ENCODE peak calls at places on chromosome 13, in seven cellular contexts. One of them, this sample, is unnamed.

GRCh38 chr13:52006491-52007245 is 4.6 kb downstream of the ATP7B start:
- DNase-seq in HFF-Myc: no peak
- DNase-seq in AG04449: no peak
- DNase-seq in body of pancreas: no peak
- DNase-seq in fibroblast of pulmonary artery: no peak
- DNase-seq in fibroblast of mammary gland: no peak
- DNase-seq in upper lobe of right lung: no peak
- DNase-seq in this sample: no peak

GRCh38 chr13:69040898-69041297 is 1066.7 kb upstream of the ATXN8OS start:
- DNase-seq in HFF-Myc: no peak
- DNase-seq in AG04449: no peak
- DNase-seq in body of pancreas: no peak
- DNase-seq in fibroblast of pulmonary artery: no peak
- DNase-seq in fibroblast of mammary gland: no peak
- DNase-seq in upper lobe of right lung: no peak
- DNase-seq in this sample: no peak

GRCh38 chr13:91056746-91057145 is 290.7 kb upstream of the MIR17HG start:
- DNase-seq in HFF-Myc: no peak
- DNase-seq in AG04449: no peak
- DNase-seq in body of pancreas: no peak
- DNase-seq in fibroblast of pulmonary artery: no peak
- DNase-seq in fibroblast of mammary gland: no peak
- DNase-seq in upper lobe of right lung: no peak
- DNase-seq in this sample: no peak

GRCh38 chr13:21686761-21687391 is 16.0 kb downstream of the FGF9 start:
- DNase-seq in HFF-Myc: no peak
- DNase-seq in AG04449: no peak
- DNase-seq in body of pancreas: no peak
- DNase-seq in fibroblast of pulmonary artery: no peak
- DNase-seq in fibroblast of mammary gland: no peak
- DNase-seq in upper lobe of right lung: no peak
- DNase-seq in this sample: no peak

GRCh38 chr13:26663801-26664200 is 96.8 kb downstream of the GPR12 start:
- DNase-seq in HFF-Myc: no peak
- DNase-seq in AG04449: no peak
- DNase-seq in body of pancreas: no peak
- DNase-seq in fibroblast of pulmonary artery: no peak
- DNase-seq in fibroblast of mammary gland: no peak
- DNase-seq in upper lobe of right lung: no peak
- DNase-seq in this sample: no peak

GRCh38 chr13:96772426-96772825 is 221.8 kb downstream of the OXGR1 start:
- DNase-seq in HFF-Myc: no peak
- DNase-seq in AG04449: no peak
- DNase-seq in body of pancreas: no peak
- DNase-seq in fibroblast of pulmonary artery: no peak
- DNase-seq in fibroblast of mammary gland: no peak
- DNase-seq in upper lobe of right lung: no peak
- DNase-seq in this sample: no peak

GRCh38 chr13:59247166-59247565 is 916.6 kb downstream of the DIAPH3 start:
- DNase-seq in HFF-Myc: no peak
- DNase-seq in AG04449: no peak
- DNase-seq in body of pancreas: peak
- DNase-seq in fibroblast of pulmonary artery: no peak
- DNase-seq in fibroblast of mammary gland: no peak
- DNase-seq in upper lobe of right lung: peak
- DNase-seq in this sample: no peak

GRCh38 chr13:66660013-66660804 is 569.9 kb downstream of the PCDH9 start:
- DNase-seq in HFF-Myc: no peak
- DNase-seq in AG04449: no peak
- DNase-seq in body of pancreas: no peak
- DNase-seq in fibroblast of pulmonary artery: peak
- DNase-seq in fibroblast of mammary gland: peak
- DNase-seq in upper lobe of right lung: no peak
- DNase-seq in this sample: no peak

GRCh38 chr13:43572601-43573360 is 214.0 kb downstream of the ENOX1 start:
- DNase-seq in HFF-Myc: no peak
- DNase-seq in AG04449: peak
- DNase-seq in body of pancreas: no peak
- DNase-seq in fibroblast of pulmonary artery: peak
- DNase-seq in fibroblast of mammary gland: peak
- DNase-seq in upper lobe of right lung: no peak
- DNase-seq in this sample: no peak

GRCh38 chr13:79398915-79399314 is 7.1 kb downstream of the RBM26 start:
- DNase-seq in HFF-Myc: no peak
- DNase-seq in AG04449: no peak
- DNase-seq in body of pancreas: no peak
- DNase-seq in fibroblast of pulmonary artery: no peak
- DNase-seq in fibroblast of mammary gland: peak
- DNase-seq in upper lobe of right lung: no peak
- DNase-seq in this sample: no peak

GRCh38 chr13:53260594-53260993 is 232.0 kb downstream of the OLFM4 start:
- DNase-seq in HFF-Myc: no peak
- DNase-seq in AG04449: no peak
- DNase-seq in body of pancreas: no peak
- DNase-seq in fibroblast of pulmonary artery: no peak
- DNase-seq in fibroblast of mammary gland: no peak
- DNase-seq in upper lobe of right lung: no peak
- DNase-seq in this sample: no peak

GRCh38 chr13:107644136-107644535 is 571.2 kb downstream of the LIG4 start:
- DNase-seq in HFF-Myc: no peak
- DNase-seq in AG04449: no peak
- DNase-seq in body of pancreas: no peak
- DNase-seq in fibroblast of pulmonary artery: no peak
- DNase-seq in fibroblast of mammary gland: no peak
- DNase-seq in upper lobe of right lung: no peak
- DNase-seq in this sample: no peak

GRCh38 chr13:51638497-51638871 is 54.2 kb downstream of the WDFY2 start:
- DNase-seq in HFF-Myc: no peak
- DNase-seq in AG04449: no peak
- DNase-seq in body of pancreas: no peak
- DNase-seq in fibroblast of pulmonary artery: no peak
- DNase-seq in fibroblast of mammary gland: peak
- DNase-seq in upper lobe of right lung: no peak
- DNase-seq in this sample: no peak

GRCh38 chr13:40116008-40116407 is 460.5 kb downstream of the COG6 start:
- DNase-seq in HFF-Myc: no peak
- DNase-seq in AG04449: no peak
- DNase-seq in body of pancreas: peak
- DNase-seq in fibroblast of pulmonary artery: peak
- DNase-seq in fibroblast of mammary gland: peak
- DNase-seq in upper lobe of right lung: no peak
- DNase-seq in this sample: no peak

GRCh38 chr13:52838433-52839107 is 9.9 kb downstream of the PCDH8 start:
- DNase-seq in HFF-Myc: no peak
- DNase-seq in AG04449: no peak
- DNase-seq in body of pancreas: no peak
- DNase-seq in fibroblast of pulmonary artery: no peak
- DNase-seq in fibroblast of mammary gland: no peak
- DNase-seq in upper lobe of right lung: no peak
- DNase-seq in this sample: no peak

GRCh38 chr13:45162821-45163220 is 38.0 kb downstream of the KCTD4 start:
- DNase-seq in HFF-Myc: peak
- DNase-seq in AG04449: peak
- DNase-seq in body of pancreas: no peak
- DNase-seq in fibroblast of pulmonary artery: peak
- DNase-seq in fibroblast of mammary gland: peak
- DNase-seq in upper lobe of right lung: no peak
- DNase-seq in this sample: no peak

GRCh38 chr13:47661076-47661475 is 340.0 kb downstream of the SUCLA2 start:
- DNase-seq in HFF-Myc: peak
- DNase-seq in AG04449: peak
- DNase-seq in body of pancreas: no peak
- DNase-seq in fibroblast of pulmonary artery: peak
- DNase-seq in fibroblast of mammary gland: peak
- DNase-seq in upper lobe of right lung: no peak
- DNase-seq in this sample: no peak

GRCh38 chr13:79237981-79238380 is 168.1 kb downstream of the RBM26 start:
- DNase-seq in HFF-Myc: no peak
- DNase-seq in AG04449: no peak
- DNase-seq in body of pancreas: no peak
- DNase-seq in fibroblast of pulmonary artery: peak
- DNase-seq in fibroblast of mammary gland: peak
- DNase-seq in upper lobe of right lung: no peak
- DNase-seq in this sample: no peak

GRCh38 chr13:73417012-73417615 is 358.3 kb downstream of the KLF5 start:
- DNase-seq in HFF-Myc: no peak
- DNase-seq in AG04449: no peak
- DNase-seq in body of pancreas: peak
- DNase-seq in fibroblast of pulmonary artery: no peak
- DNase-seq in fibroblast of mammary gland: peak
- DNase-seq in upper lobe of right lung: no peak
- DNase-seq in this sample: no peak
- TF ChIP-seq CTCF in HFF-Myc: peak
- TF ChIP-seq CTCF in AG04449: peak
- TF ChIP-seq CTCF in body of pancreas: peak
- TF ChIP-seq CTCF in fibroblast of pulmonary artery: peak
- TF ChIP-seq CTCF in fibroblast of mammary gland: peak
- TF ChIP-seq CTCF in upper lobe of right lung: peak
- TF ChIP-seq CTCF in this sample: no peak

GRCh38 chr13:110683203-110683883 is 22.6 kb downstream of the CARS2 start:
- DNase-seq in HFF-Myc: no peak
- DNase-seq in AG04449: no peak
- DNase-seq in body of pancreas: peak
- DNase-seq in fibroblast of pulmonary artery: peak
- DNase-seq in fibroblast of mammary gland: peak
- DNase-seq in upper lobe of right lung: no peak
- DNase-seq in this sample: no peak
- TF ChIP-seq CTCF in HFF-Myc: peak
- TF ChIP-seq CTCF in AG04449: peak
- TF ChIP-seq CTCF in body of pancreas: peak
- TF ChIP-seq CTCF in fibroblast of pulmonary artery: peak
- TF ChIP-seq CTCF in fibroblast of mammary gland: peak
- TF ChIP-seq CTCF in upper lobe of right lung: peak
- TF ChIP-seq CTCF in this sample: no peak

GRCh38 chr13:95706356-95706755 is 29.4 kb downstream of the DNAJC3 start:
- DNase-seq in HFF-Myc: no peak
- DNase-seq in AG04449: no peak
- DNase-seq in body of pancreas: no peak
- DNase-seq in fibroblast of pulmonary artery: no peak
- DNase-seq in fibroblast of mammary gland: no peak
- DNase-seq in upper lobe of right lung: no peak
- DNase-seq in this sample: no peak

GRCh38 chr13:95707442-95708389 is 30.8 kb downstream of the DNAJC3 start:
- DNase-seq in HFF-Myc: no peak
- DNase-seq in AG04449: no peak
- DNase-seq in body of pancreas: no peak
- DNase-seq in fibroblast of pulmonary artery: no peak
- DNase-seq in fibroblast of mammary gland: no peak
- DNase-seq in upper lobe of right lung: no peak
- DNase-seq in this sample: no peak

GRCh38 chr13:95708390-95708774 is 31.4 kb downstream of the DNAJC3 start:
- DNase-seq in HFF-Myc: no peak
- DNase-seq in AG04449: no peak
- DNase-seq in body of pancreas: no peak
- DNase-seq in fibroblast of pulmonary artery: no peak
- DNase-seq in fibroblast of mammary gland: no peak
- DNase-seq in upper lobe of right lung: no peak
- DNase-seq in this sample: no peak

GRCh38 chr13:95707035-95707434 is 30.1 kb downstream of the DNAJC3 start:
- DNase-seq in HFF-Myc: no peak
- DNase-seq in AG04449: no peak
- DNase-seq in body of pancreas: no peak
- DNase-seq in fibroblast of pulmonary artery: no peak
- DNase-seq in fibroblast of mammary gland: no peak
- DNase-seq in upper lobe of right lung: no peak
- DNase-seq in this sample: no peak

DNA sequence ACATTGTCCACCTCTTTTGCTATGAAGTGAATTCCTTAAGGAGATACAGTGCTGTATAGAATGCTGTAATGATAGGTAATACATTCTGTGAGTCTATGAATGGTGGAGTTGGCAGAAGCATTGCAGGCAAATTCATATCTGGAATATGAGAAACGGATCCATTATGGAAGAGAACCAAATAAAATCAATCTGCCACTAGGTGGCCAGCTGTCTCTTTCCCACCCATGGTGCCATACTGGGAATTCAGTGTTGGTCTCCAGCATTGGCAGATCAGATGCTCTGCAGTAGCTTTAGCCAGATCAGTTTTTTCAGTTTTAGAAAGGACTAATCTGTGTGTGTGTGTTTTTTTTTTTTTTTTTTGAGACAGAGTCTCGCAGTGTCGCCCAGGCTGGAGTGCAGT is 27.6 kb downstream of the DNAJC3 start:
- DNase-seq in HFF-Myc: no peak
- DNase-seq in AG04449: no peak
- DNase-seq in body of pancreas: peak
- DNase-seq in fibroblast of pulmonary artery: no peak
- DNase-seq in fibroblast of mammary gland: peak
- DNase-seq in upper lobe of right lung: no peak
- DNase-seq in this sample: no peak
- TF ChIP-seq CTCF in HFF-Myc: peak
- TF ChIP-seq CTCF in AG04449: no peak
- TF ChIP-seq CTCF in body of pancreas: peak
- TF ChIP-seq CTCF in fibroblast of pulmonary artery: peak
- TF ChIP-seq CTCF in fibroblast of mammary gland: peak
- TF ChIP-seq CTCF in upper lobe of right lung: no peak
- TF ChIP-seq CTCF in this sample: no peak

GRCh38 chr13:99606322-99607089 is 105.2 kb downstream of the TM9SF2 start:
- DNase-seq in HFF-Myc: no peak
- DNase-seq in AG04449: no peak
- DNase-seq in body of pancreas: peak
- DNase-seq in fibroblast of pulmonary artery: peak
- DNase-seq in fibroblast of mammary gland: peak
- DNase-seq in upper lobe of right lung: peak
- DNase-seq in this sample: peak

GRCh38 chr13:99608345-99608744 is 107.1 kb downstream of the TM9SF2 start:
- DNase-seq in HFF-Myc: no peak
- DNase-seq in AG04449: no peak
- DNase-seq in body of pancreas: no peak
- DNase-seq in fibroblast of pulmonary artery: no peak
- DNase-seq in fibroblast of mammary gland: no peak
- DNase-seq in upper lobe of right lung: no peak
- DNase-seq in this sample: no peak

GRCh38 chr13:99614465-99614885 is 113.2 kb downstream of the TM9SF2 start:
- DNase-seq in HFF-Myc: no peak
- DNase-seq in AG04449: no peak
- DNase-seq in body of pancreas: peak
- DNase-seq in fibroblast of pulmonary artery: peak
- DNase-seq in fibroblast of mammary gland: no peak
- DNase-seq in upper lobe of right lung: no peak
- DNase-seq in this sample: no peak

GRCh38 chr13:99605417-99606321 is 104.4 kb downstream of the TM9SF2 start:
- DNase-seq in HFF-Myc: no peak
- DNase-seq in AG04449: no peak
- DNase-seq in body of pancreas: peak
- DNase-seq in fibroblast of pulmonary artery: no peak
- DNase-seq in fibroblast of mammary gland: peak
- DNase-seq in upper lobe of right lung: peak
- DNase-seq in this sample: peak

DNA sequence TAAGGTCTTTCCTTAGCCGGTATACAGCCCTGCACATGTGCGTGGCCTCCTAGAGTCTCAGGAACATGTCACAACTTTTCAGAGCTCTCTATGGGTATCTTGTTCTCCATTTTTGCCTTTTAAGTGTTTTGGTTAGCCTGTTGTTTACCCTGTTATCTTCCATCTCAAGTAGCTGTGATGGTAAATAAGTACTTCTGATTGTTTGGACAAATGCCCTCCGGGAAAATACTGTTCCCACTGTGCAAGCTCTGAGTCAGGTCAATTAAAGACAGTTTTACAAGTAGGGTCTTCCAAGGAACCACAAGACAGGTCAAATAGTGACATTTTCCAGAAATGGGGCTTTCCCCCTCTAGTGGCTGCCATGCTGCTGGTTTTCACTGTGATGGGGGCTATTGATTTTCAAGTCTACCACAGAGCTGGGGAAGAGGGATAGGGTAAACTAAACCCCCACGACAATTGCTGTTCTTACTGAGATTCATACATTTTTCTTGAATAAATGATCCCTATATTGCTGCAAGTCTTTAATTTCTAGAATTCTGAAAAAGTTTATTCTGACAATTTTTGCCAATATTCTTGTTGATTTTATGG is 109.5 kb downstream of the TM9SF2 start:
- DNase-seq in HFF-Myc: no peak
- DNase-seq in AG04449: no peak
- DNase-seq in body of pancreas: no peak
- DNase-seq in fibroblast of pulmonary artery: no peak
- DNase-seq in fibroblast of mammary gland: no peak
- DNase-seq in upper lobe of right lung: no peak
- DNase-seq in this sample: no peak
- TF ChIP-seq CTCF in HFF-Myc: peak
- TF ChIP-seq CTCF in AG04449: no peak
- TF ChIP-seq CTCF in body of pancreas: no peak
- TF ChIP-seq CTCF in fibroblast of pulmonary artery: peak
- TF ChIP-seq CTCF in fibroblast of mammary gland: peak
- TF ChIP-seq CTCF in upper lobe of right lung: peak
- TF ChIP-seq CTCF in this sample: no peak